ENCODE peak calls at places on chromosome 3, in four cellular contexts. H is upper lobe of left lung, G is AG04450, R is esophagus squamous epithelium. O is an unnamed sample. For H3K9me3, the result is how much of the 10 kb centered on the place peaks cover.

GRCh38 chr3:40597441-40597840 is 72.7 kb downstream of the ZNF621 start:
- DNase-seq in R (no peak), G (no peak), H (no peak), O (no peak)

GRCh38 chr3:42823351-42823750 is 14.1 kb downstream of the ACKR2 start:
- DNase-seq in H (no peak), R (no peak), G (no peak), O (no peak)

GRCh38 chr3:172562881-172563835 is 39.9 kb upstream of the TNFSF10 start:
- DNase-seq in R (no peak), G (peak), H (no peak), O (no peak)

GRCh38 chr3:53159415-53160135 is 1.4 kb upstream of the PRKCD start:
- DNase-seq in R (no peak), H (peak), G (no peak), O (no peak)

GRCh38 chr3:11603628-11604027 is 40.1 kb downstream of the VGLL4 start:
- DNase-seq in H (no peak), R (no peak), G (peak), O (peak)

GRCh38 chr3:94529821-94530220 is 467.0 kb downstream of the NSUN3 start:
- DNase-seq in R (no peak), G (no peak), H (no peak), O (no peak)

GRCh38 chr3:46187876-46188275 is 20.2 kb downstream of the CCR1 start:
- DNase-seq in H (peak), R (no peak), G (no peak), O (no peak)

GRCh38 chr3:99630815-99631214 is 7.6 kb upstream of the COL8A1 start:
- DNase-seq in H (no peak), R (no peak), G (no peak), O (no peak)

GRCh38 chr3:186067360-186068242 is 41.3 kb downstream of the ETV5 start:
- DNase-seq in G (no peak), H (no peak), R (no peak), O (no peak)

GRCh38 chr3:136263251-136263650 is 13.1 kb downstream of the PCCB start:
- DNase-seq in R (no peak), H (no peak), G (no peak), O (no peak)

GRCh38 chr3:69212411-69213160 is 90.2 kb upstream of the LMOD3 start:
- DNase-seq in H (no peak), R (no peak), G (no peak), O (no peak)

GRCh38 chr3:137746808-137747207 is 17.3 kb upstream of the SOX14 start:
- DNase-seq in R (no peak), G (no peak), H (no peak), O (no peak)
- H3K9me3 ChIP-seq in R (under half), G (under half), H (under half), O (under half)

DNA sequence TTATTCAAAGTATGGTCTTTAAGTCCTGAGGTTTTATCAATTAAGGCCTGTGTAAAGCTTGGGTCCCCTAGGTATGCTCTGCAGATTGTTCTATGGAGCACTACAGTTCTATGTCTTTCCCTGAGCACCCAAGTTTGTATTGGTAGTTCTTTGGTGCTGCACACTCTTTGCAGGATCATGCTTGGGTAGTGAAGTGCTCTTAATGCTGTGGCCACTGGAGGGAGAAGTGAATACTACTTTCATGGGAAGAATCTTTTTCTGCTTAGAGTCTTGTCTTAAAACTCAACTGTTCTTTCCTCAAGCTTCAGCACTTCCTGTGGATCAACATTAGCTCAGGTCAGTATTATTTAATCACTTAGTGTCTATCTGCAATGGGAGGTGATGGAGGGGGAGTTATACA is 93.6 kb upstream of the CFAP20DC start:
- DNase-seq in R (no peak), G (no peak), H (no peak), O (no peak)
- TF ChIP-seq CTCF in R (no peak), G (peak), H (no peak), O (peak)

GRCh38 chr3:123841476-123842238 is 42.5 kb downstream of the MYLK start:
- DNase-seq in G (no peak), H (no peak), R (no peak), O (no peak)
- H3K9me3 ChIP-seq in G (under half), H (under half), R (under half), O (under half)

DNA sequence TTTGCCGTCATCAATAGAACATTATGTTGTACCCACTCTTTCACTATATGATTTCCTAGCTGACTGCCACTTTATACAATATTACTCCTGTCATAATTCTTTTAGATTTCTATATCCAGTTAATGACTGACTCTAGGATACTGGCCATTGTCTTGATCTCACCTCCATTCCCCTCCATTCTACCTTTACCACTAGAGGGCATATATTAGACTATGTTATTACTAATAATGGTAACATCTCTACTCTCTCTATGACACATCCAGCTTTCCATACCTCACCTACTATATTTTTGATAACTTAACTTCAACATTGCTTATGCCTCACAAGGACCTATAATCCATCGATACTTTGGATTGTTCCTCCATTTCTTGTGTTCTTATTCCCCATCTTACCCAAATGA is 31.4 kb upstream of the POU1F1 start:
- DNase-seq in H (no peak), R (no peak), G (no peak), O (no peak)
- TF ChIP-seq CTCF in H (no peak), R (no peak), G (peak), O (peak)

O was measured in OCI-LY7.